ENCODE peak calls at places on chromosomes 4 and X, in five cellular contexts. One of them, this sample, is unnamed.

GRCh38 chr4:122759639-122760310 is 27.3 kb downstream of the BBS12 start:
- DNase-seq in IMR-90: peak; percentile 46
- DNase-seq in fibroblast of mammary gland: peak; percentile 40
- DNase-seq in heart right ventricle: no peak
- DNase-seq in lung: no peak
- DNase-seq in this sample: no peak

GRCh38 chr4:11954093-11954492 is 525.4 kb upstream of the HS3ST1 start:
- DNase-seq in lung: no peak
- DNase-seq in fibroblast of mammary gland: peak; percentile 30
- DNase-seq in heart right ventricle: no peak
- DNase-seq in IMR-90: no peak
- DNase-seq in this sample: peak; percentile 2

GRCh38 chr4:181150173-181150572 is 1093.0 kb upstream of the TENM3 start:
- DNase-seq in fibroblast of mammary gland: no peak
- DNase-seq in IMR-90: no peak
- DNase-seq in heart right ventricle: no peak
- DNase-seq in lung: no peak
- DNase-seq in this sample: no peak

GRCh38 chr4:179530953-179531352 is 2088.7 kb upstream of the AGA start:
- DNase-seq in fibroblast of mammary gland: no peak
- DNase-seq in lung: no peak
- DNase-seq in heart right ventricle: no peak
- DNase-seq in IMR-90: peak; percentile 6
- DNase-seq in this sample: no peak

GRCh38 chr4:40316782-40317635 is 18.1 kb upstream of the CHRNA9 start:
- DNase-seq in IMR-90: peak; percentile 91
- DNase-seq in heart right ventricle: no peak
- DNase-seq in lung: peak; percentile 66
- DNase-seq in fibroblast of mammary gland: peak; percentile 97
- DNase-seq in this sample: peak; percentile 93

GRCh38 chrX:136319600-136319999 is 18.8 kb downstream of the ADGRG4 start:
- DNase-seq in lung: no peak
- DNase-seq in IMR-90: no peak
- DNase-seq in heart right ventricle: no peak
- DNase-seq in fibroblast of mammary gland: no peak
- DNase-seq in this sample: no peak

GRCh38 chr4:118814054-118814453 is 21.9 kb downstream of the SEC24D start:
- DNase-seq in IMR-90: no peak
- DNase-seq in lung: no peak
- DNase-seq in fibroblast of mammary gland: no peak
- DNase-seq in heart right ventricle: no peak
- DNase-seq in this sample: no peak

GRCh38 chr4:152937535-152938236 is 1.6 kb downstream of the FHDC1 start:
- DNase-seq in IMR-90: peak; percentile 21
- DNase-seq in fibroblast of mammary gland: peak; percentile 40
- DNase-seq in heart right ventricle: peak; percentile 35
- DNase-seq in lung: no peak
- DNase-seq in this sample: peak; percentile 62

GRCh38 chr4:56653461-56654237 is 27.4 kb downstream of the HOPX start:
- DNase-seq in IMR-90: no peak
- DNase-seq in lung: no peak
- DNase-seq in heart right ventricle: no peak
- DNase-seq in fibroblast of mammary gland: no peak
- DNase-seq in this sample: no peak

GRCh38 chrX:108139303-108139702 is 47.7 kb downstream of the ATG4A start:
- DNase-seq in lung: no peak
- DNase-seq in fibroblast of mammary gland: peak; percentile 12
- DNase-seq in IMR-90: no peak
- DNase-seq in heart right ventricle: no peak
- DNase-seq in this sample: peak; percentile 28

GRCh38 chr4:66681962-66682361 is 863.3 kb downstream of the CENPC start:
- DNase-seq in IMR-90: peak; percentile 3
- DNase-seq in fibroblast of mammary gland: peak; percentile 1
- DNase-seq in heart right ventricle: no peak
- DNase-seq in lung: no peak
- DNase-seq in this sample: no peak

GRCh38 chr4:89715611-89716010 is 121.3 kb downstream of the SNCA start:
- DNase-seq in IMR-90: no peak
- DNase-seq in heart right ventricle: no peak
- DNase-seq in fibroblast of mammary gland: no peak
- DNase-seq in lung: no peak
- DNase-seq in this sample: no peak

GRCh38 chr4:153471691-153472080 is 5.5 kb downstream of the TMEM131L start:
- DNase-seq in IMR-90: no peak
- DNase-seq in heart right ventricle: no peak
- DNase-seq in lung: no peak
- DNase-seq in fibroblast of mammary gland: no peak
- DNase-seq in this sample: no peak

GRCh38 chr4:110087116-110087708 is 111.2 kb downstream of the ELOVL6 start:
- DNase-seq in fibroblast of mammary gland: peak; percentile 91
- DNase-seq in IMR-90: peak; percentile 83
- DNase-seq in heart right ventricle: no peak
- DNase-seq in lung: no peak
- DNase-seq in this sample: peak; percentile 74

GRCh38 chr4:171203425-171203824 is 609.8 kb upstream of the GALNTL6 start:
- DNase-seq in IMR-90: no peak
- DNase-seq in lung: no peak
- DNase-seq in fibroblast of mammary gland: peak; percentile 57
- DNase-seq in heart right ventricle: no peak
- DNase-seq in this sample: no peak

GRCh38 chrX:113906168-113906567 is 677.7 kb upstream of the HTR2C start:
- DNase-seq in heart right ventricle: no peak
- DNase-seq in lung: no peak
- DNase-seq in IMR-90: no peak
- DNase-seq in fibroblast of mammary gland: no peak
- DNase-seq in this sample: no peak

GRCh38 chr4:22739933-22740332 is 47.2 kb downstream of the GBA3 start:
- DNase-seq in fibroblast of mammary gland: no peak
- DNase-seq in heart right ventricle: no peak
- DNase-seq in lung: no peak
- DNase-seq in IMR-90: no peak
- DNase-seq in this sample: no peak

GRCh38 chrX:145821291-145821897 is 3.8 kb downstream of the SLITRK2 start:
- DNase-seq in IMR-90: no peak
- DNase-seq in lung: no peak
- DNase-seq in heart right ventricle: no peak
- DNase-seq in fibroblast of mammary gland: no peak
- DNase-seq in this sample: no peak

GRCh38 chr4:22500128-22500611 is 15.7 kb downstream of the ADGRA3 start:
- DNase-seq in heart right ventricle: no peak
- DNase-seq in lung: peak; percentile 55
- DNase-seq in IMR-90: no peak
- DNase-seq in fibroblast of mammary gland: no peak
- DNase-seq in this sample: no peak

GRCh38 chr4:23441670-23442069 is 448.2 kb downstream of the PPARGC1A start:
- DNase-seq in lung: no peak
- DNase-seq in IMR-90: no peak
- DNase-seq in heart right ventricle: no peak
- DNase-seq in fibroblast of mammary gland: no peak
- DNase-seq in this sample: peak; percentile 0

GRCh38 chrX:1481636-1482529 is 29.2 kb upstream of the ASMTL start:
- DNase-seq in lung: peak; percentile 63
- DNase-seq in fibroblast of mammary gland: peak; percentile 49
- DNase-seq in heart right ventricle: peak; percentile 46
- DNase-seq in IMR-90: peak; percentile 76
- DNase-seq in this sample: peak; percentile 80

GRCh38 chr4:98055800-98056501 is 87.3 kb downstream of the STPG2 start:
- DNase-seq in fibroblast of mammary gland: no peak
- DNase-seq in IMR-90: no peak
- DNase-seq in heart right ventricle: no peak
- DNase-seq in lung: no peak
- DNase-seq in this sample: no peak

GRCh38 chr4:1154523-1155182 is 17.7 kb downstream of the SPON2 start:
- DNase-seq in IMR-90: peak; percentile 25
- DNase-seq in fibroblast of mammary gland: peak; percentile 82
- DNase-seq in lung: no peak
- DNase-seq in heart right ventricle: no peak
- DNase-seq in this sample: peak; percentile 12

GRCh38 chr4:89254847-89255246 is 52.8 kb downstream of the GPRIN3 start:
- DNase-seq in lung: no peak
- DNase-seq in fibroblast of mammary gland: peak; percentile 24
- DNase-seq in IMR-90: peak; percentile 7
- DNase-seq in heart right ventricle: no peak
- DNase-seq in this sample: peak; percentile 37

GRCh38 chr4:179465131-179465797 is 2023.0 kb upstream of the AGA start:
- DNase-seq in lung: no peak
- DNase-seq in fibroblast of mammary gland: no peak
- DNase-seq in heart right ventricle: no peak
- DNase-seq in IMR-90: peak; percentile 34
- DNase-seq in this sample: no peak

GRCh38 chrX:132209527-132209926 is 9.7 kb downstream of the RAP2C start:
- DNase-seq in lung: no peak
- DNase-seq in IMR-90: peak; percentile 43
- DNase-seq in heart right ventricle: no peak
- DNase-seq in fibroblast of mammary gland: peak; percentile 63
- DNase-seq in this sample: peak; percentile 64

GRCh38 chr4:23392860-23393458 is 496.9 kb downstream of the PPARGC1A start:
- DNase-seq in fibroblast of mammary gland: no peak
- DNase-seq in heart right ventricle: no peak
- DNase-seq in lung: no peak
- DNase-seq in IMR-90: no peak
- DNase-seq in this sample: no peak

GRCh38 chr4:41142946-41143720 is 71.2 kb downstream of the APBB2 start:
- DNase-seq in lung: peak; percentile 62
- DNase-seq in fibroblast of mammary gland: peak; percentile 96
- DNase-seq in IMR-90: peak; percentile 92
- DNase-seq in heart right ventricle: peak; percentile 29
- DNase-seq in this sample: peak; percentile 91

GRCh38 chr4:125390727-125391126 is 76.0 kb downstream of the FAT4 start:
- DNase-seq in lung: no peak
- DNase-seq in heart right ventricle: no peak
- DNase-seq in fibroblast of mammary gland: no peak
- DNase-seq in IMR-90: no peak
- DNase-seq in this sample: peak; percentile 15

GRCh38 chrX:24466025-24466424 is 939 bp downstream of the PDK3 start:
- DNase-seq in lung: no peak
- DNase-seq in heart right ventricle: no peak
- DNase-seq in fibroblast of mammary gland: no peak
- DNase-seq in IMR-90: no peak
- DNase-seq in this sample: no peak

DNA sequence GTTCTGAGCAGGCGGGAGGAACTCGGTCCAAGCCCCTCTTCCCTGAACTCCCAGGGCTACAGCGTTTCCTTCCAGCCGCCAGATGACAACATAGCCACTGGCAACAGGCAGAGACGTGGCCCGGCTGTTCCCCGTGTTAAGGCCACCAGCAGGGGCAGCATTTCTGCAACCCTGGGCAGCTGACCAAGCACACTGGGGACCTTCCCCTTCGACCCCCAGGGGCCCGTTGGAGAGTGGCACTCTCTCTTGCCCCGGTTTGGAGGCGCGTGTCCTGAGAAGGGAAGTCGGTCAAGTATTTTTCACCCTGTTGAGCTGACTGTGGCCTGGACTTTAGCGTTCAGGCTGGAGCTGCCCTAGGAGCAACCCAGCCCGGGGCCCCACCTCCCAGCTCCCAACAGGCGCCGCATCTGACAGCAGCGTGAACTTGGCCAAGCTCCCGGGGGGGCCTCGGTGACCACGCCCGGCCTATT is 37.6 kb downstream of the ZBTB49 start:
- DNase-seq in lung: no peak
- DNase-seq in IMR-90: no peak
- DNase-seq in heart right ventricle: peak; percentile 57
- DNase-seq in fibroblast of mammary gland: peak; percentile 18
- DNase-seq in this sample: peak; percentile 12
- H3K4me3 ChIP-seq in lung: no peak overlapping the region
- H3K4me3 ChIP-seq in IMR-90: no peak overlapping the region
- H3K4me3 ChIP-seq in heart right ventricle: no peak overlapping the region
- H3K4me3 ChIP-seq in fibroblast of mammary gland: no peak overlapping the region
- H3K4me3 ChIP-seq in this sample: no peak overlapping the region

GRCh38 chrX:16123222-16123786 is at the start of gene GRPR:
- DNase-seq in lung: peak; percentile 72
- DNase-seq in fibroblast of mammary gland: peak; percentile 85
- DNase-seq in IMR-90: peak; percentile 92
- DNase-seq in heart right ventricle: peak; percentile 52
- DNase-seq in this sample: peak; percentile 88
- H3K4me3 ChIP-seq in lung: no peak within 1 kb of the TSS
- H3K4me3 ChIP-seq in fibroblast of mammary gland: no peak within 1 kb of the TSS
- H3K4me3 ChIP-seq in IMR-90: no peak within 1 kb of the TSS
- H3K4me3 ChIP-seq in heart right ventricle: no peak within 1 kb of the TSS
- H3K4me3 ChIP-seq in this sample: no peak within 1 kb of the TSS

DNA sequence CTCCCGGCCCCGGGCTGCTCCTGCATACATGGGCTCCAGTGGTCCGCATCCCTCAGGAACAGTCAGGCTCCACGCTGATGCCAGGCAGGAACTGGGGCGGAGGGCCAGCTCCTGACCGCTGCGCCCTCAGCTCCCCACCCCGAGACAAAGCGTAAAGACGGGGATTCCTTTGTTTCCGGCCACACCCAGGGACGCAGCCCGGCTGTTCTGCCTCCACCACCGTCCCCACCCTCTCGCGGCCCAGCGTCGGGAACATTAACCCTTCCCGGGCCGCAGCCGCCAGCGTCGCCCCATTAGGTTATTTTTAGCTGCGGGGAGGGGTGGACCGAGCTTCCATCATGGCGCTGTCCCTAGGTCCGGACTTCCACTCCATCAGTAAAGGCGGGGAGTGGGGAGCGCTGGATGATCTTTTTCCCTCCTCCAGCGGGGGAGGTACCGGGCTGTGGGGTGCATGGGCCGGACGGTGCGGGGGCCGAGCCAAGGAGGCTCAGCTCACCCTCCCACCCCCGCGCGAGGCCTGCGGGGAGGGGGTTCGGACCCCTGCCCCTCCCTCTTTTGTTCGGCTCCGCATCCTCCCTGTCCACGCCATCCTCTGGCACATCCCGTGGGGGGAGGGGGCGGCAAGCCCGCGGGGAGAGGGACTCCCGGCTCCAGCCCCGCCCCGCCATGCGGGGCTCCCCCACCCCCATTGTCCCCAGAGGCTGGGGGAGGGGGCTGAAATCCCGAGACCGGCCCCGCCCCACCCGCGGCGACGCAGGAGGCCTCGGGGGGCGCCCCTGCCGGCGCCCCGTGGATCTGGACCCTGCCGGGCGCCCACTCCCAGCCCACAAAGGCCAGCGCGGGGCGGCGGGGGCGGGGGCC is 5.3 kb downstream of the CRMP1 start:
- DNase-seq in IMR-90: no peak
- DNase-seq in lung: no peak
- DNase-seq in heart right ventricle: no peak
- DNase-seq in fibroblast of mammary gland: no peak
- DNase-seq in this sample: no peak
- H3K4me3 ChIP-seq in IMR-90: peak overlapping the region; percentile 49
- H3K4me3 ChIP-seq in lung: peak overlapping the region; percentile 40
- H3K4me3 ChIP-seq in heart right ventricle: peak overlapping the region; percentile 44
- H3K4me3 ChIP-seq in fibroblast of mammary gland: no peak overlapping the region
- H3K4me3 ChIP-seq in this sample: no peak overlapping the region

GRCh38 chr4:105474110-105474518 is 252 bp upstream of the PPA2 start:
- DNase-seq in IMR-90: peak; percentile 77
- DNase-seq in lung: no peak
- DNase-seq in fibroblast of mammary gland: peak; percentile 78
- DNase-seq in heart right ventricle: peak; percentile 90
- DNase-seq in this sample: peak; percentile 96

GRCh38 chr4:105472871-105473339 is 957 bp downstream of the PPA2 start:
- DNase-seq in heart right ventricle: no peak
- DNase-seq in fibroblast of mammary gland: no peak
- DNase-seq in lung: no peak
- DNase-seq in IMR-90: no peak
- DNase-seq in this sample: no peak

GRCh38 chr4:105466580-105466979 is 7.3 kb downstream of the PPA2 start:
- DNase-seq in lung: no peak
- DNase-seq in IMR-90: no peak
- DNase-seq in fibroblast of mammary gland: no peak
- DNase-seq in heart right ventricle: no peak
- DNase-seq in this sample: no peak

GRCh38 chr4:105473340-105474109 is at the start of gene PPA2:
- DNase-seq in fibroblast of mammary gland: peak; percentile 89
- DNase-seq in lung: peak; percentile 88
- DNase-seq in IMR-90: peak; percentile 89
- DNase-seq in heart right ventricle: peak; percentile 86
- DNase-seq in this sample: peak; percentile 95

GRCh38 chr4:105471566-105472176 is 2.2 kb downstream of the PPA2 start:
- DNase-seq in heart right ventricle: no peak
- DNase-seq in IMR-90: peak; percentile 79
- DNase-seq in lung: peak; percentile 75
- DNase-seq in fibroblast of mammary gland: peak; percentile 79
- DNase-seq in this sample: peak; percentile 79
- H3K4me3 ChIP-seq in heart right ventricle: peak overlapping the region; percentile 95
- H3K4me3 ChIP-seq in IMR-90: no peak overlapping the region
- H3K4me3 ChIP-seq in lung: no peak overlapping the region
- H3K4me3 ChIP-seq in fibroblast of mammary gland: peak overlapping the region; percentile 1
- H3K4me3 ChIP-seq in this sample: peak overlapping the region; percentile 42